ENCODE peak calls at places on chromosomes 12 and 14, in ten cellular contexts. One of them, this sample, is unnamed.

GRCh38 chr12:116317986-116318737 is 40.7 kb upstream of the MED13L start:
- DNase-seq in CD4-positive, alpha-beta T cell: no peak
- DNase-seq in transverse colon: no peak
- DNase-seq in astrocyte of the spinal cord: no peak
- DNase-seq in heart right ventricle: no peak
- DNase-seq in progenitor cell of endocrine pancreas: no peak
- DNase-seq in CD8-positive, alpha-beta T cell: no peak
- DNase-seq in AG04450: no peak
- DNase-seq in GM10248: no peak
- DNase-seq in ovary: no peak
- DNase-seq in this sample: no peak

GRCh38 chr12:68624933-68625332 is 14.2 kb downstream of the RAP1B start:
- DNase-seq in progenitor cell of endocrine pancreas: no peak
- DNase-seq in transverse colon: no peak
- DNase-seq in CD8-positive, alpha-beta T cell: no peak
- DNase-seq in ovary: no peak
- DNase-seq in GM10248: no peak
- DNase-seq in heart right ventricle: no peak
- DNase-seq in CD4-positive, alpha-beta T cell: no peak
- DNase-seq in AG04450: no peak
- DNase-seq in astrocyte of the spinal cord: no peak
- DNase-seq in this sample: no peak

GRCh38 chr12:106631150-106631549 is 48.3 kb downstream of the RFX4 start:
- DNase-seq in progenitor cell of endocrine pancreas: no peak
- DNase-seq in transverse colon: no peak
- DNase-seq in ovary: no peak
- DNase-seq in CD8-positive, alpha-beta T cell: no peak
- DNase-seq in heart right ventricle: no peak
- DNase-seq in astrocyte of the spinal cord: no peak
- DNase-seq in AG04450: no peak
- DNase-seq in CD4-positive, alpha-beta T cell: no peak
- DNase-seq in GM10248: no peak
- DNase-seq in this sample: no peak

GRCh38 chr12:47650469-47650868 is 55.4 kb downstream of the RPAP3 start:
- DNase-seq in CD8-positive, alpha-beta T cell: no peak
- DNase-seq in progenitor cell of endocrine pancreas: no peak
- DNase-seq in astrocyte of the spinal cord: no peak
- DNase-seq in ovary: no peak
- DNase-seq in transverse colon: no peak
- DNase-seq in AG04450: no peak
- DNase-seq in GM10248: peak
- DNase-seq in CD4-positive, alpha-beta T cell: no peak
- DNase-seq in heart right ventricle: no peak
- DNase-seq in this sample: no peak

GRCh38 chr14:97458302-97459137 is 661.3 kb downstream of the VRK1 start:
- DNase-seq in astrocyte of the spinal cord: no peak
- DNase-seq in progenitor cell of endocrine pancreas: no peak
- DNase-seq in ovary: no peak
- DNase-seq in CD8-positive, alpha-beta T cell: peak
- DNase-seq in CD4-positive, alpha-beta T cell: peak
- DNase-seq in GM10248: peak
- DNase-seq in heart right ventricle: peak
- DNase-seq in AG04450: no peak
- DNase-seq in transverse colon: peak
- DNase-seq in this sample: no peak

GRCh38 chr14:73783107-73783727 is 68.4 kb upstream of the PTGR2 start:
- DNase-seq in ovary: no peak
- DNase-seq in astrocyte of the spinal cord: peak
- DNase-seq in transverse colon: no peak
- DNase-seq in heart right ventricle: peak
- DNase-seq in AG04450: no peak
- DNase-seq in CD8-positive, alpha-beta T cell: no peak
- DNase-seq in GM10248: no peak
- DNase-seq in progenitor cell of endocrine pancreas: no peak
- DNase-seq in CD4-positive, alpha-beta T cell: no peak
- DNase-seq in this sample: no peak

GRCh38 chr14:36221097-36221496 is 44.6 kb upstream of the PTCSC3 start:
- DNase-seq in ovary: no peak
- DNase-seq in AG04450: no peak
- DNase-seq in CD4-positive, alpha-beta T cell: no peak
- DNase-seq in astrocyte of the spinal cord: no peak
- DNase-seq in GM10248: no peak
- DNase-seq in heart right ventricle: no peak
- DNase-seq in progenitor cell of endocrine pancreas: no peak
- DNase-seq in CD8-positive, alpha-beta T cell: no peak
- DNase-seq in transverse colon: no peak
- DNase-seq in this sample: no peak

GRCh38 chr14:58082011-58082410 is 70.0 kb downstream of the ARMH4 start:
- DNase-seq in heart right ventricle: no peak
- DNase-seq in CD4-positive, alpha-beta T cell: no peak
- DNase-seq in AG04450: no peak
- DNase-seq in transverse colon: no peak
- DNase-seq in astrocyte of the spinal cord: no peak
- DNase-seq in ovary: no peak
- DNase-seq in progenitor cell of endocrine pancreas: no peak
- DNase-seq in GM10248: no peak
- DNase-seq in CD8-positive, alpha-beta T cell: no peak
- DNase-seq in this sample: no peak

GRCh38 chr14:26841920-26842741 is 244.3 kb upstream of the NOVA1 start:
- DNase-seq in transverse colon: peak
- DNase-seq in progenitor cell of endocrine pancreas: no peak
- DNase-seq in ovary: peak
- DNase-seq in CD4-positive, alpha-beta T cell: no peak
- DNase-seq in AG04450: peak
- DNase-seq in heart right ventricle: no peak
- DNase-seq in CD8-positive, alpha-beta T cell: no peak
- DNase-seq in GM10248: no peak
- DNase-seq in astrocyte of the spinal cord: peak
- DNase-seq in this sample: no peak

GRCh38 chr12:1117970-1118563 is 127.0 kb downstream of the ERC1 start:
- DNase-seq in astrocyte of the spinal cord: peak
- DNase-seq in heart right ventricle: peak
- DNase-seq in AG04450: peak
- DNase-seq in ovary: peak
- DNase-seq in CD8-positive, alpha-beta T cell: peak
- DNase-seq in GM10248: peak
- DNase-seq in transverse colon: peak
- DNase-seq in progenitor cell of endocrine pancreas: peak
- DNase-seq in CD4-positive, alpha-beta T cell: peak
- DNase-seq in this sample: no peak

GRCh38 chr12:47209014-47209413 is 129.3 kb upstream of the AMIGO2 start:
- DNase-seq in astrocyte of the spinal cord: no peak
- DNase-seq in transverse colon: no peak
- DNase-seq in CD8-positive, alpha-beta T cell: no peak
- DNase-seq in GM10248: no peak
- DNase-seq in CD4-positive, alpha-beta T cell: no peak
- DNase-seq in AG04450: no peak
- DNase-seq in heart right ventricle: no peak
- DNase-seq in ovary: no peak
- DNase-seq in progenitor cell of endocrine pancreas: no peak
- DNase-seq in this sample: no peak

GRCh38 chr14:101579372-101580080 is 18.2 kb downstream of the DIO3 start:
- DNase-seq in progenitor cell of endocrine pancreas: no peak
- DNase-seq in GM10248: no peak
- DNase-seq in ovary: no peak
- DNase-seq in astrocyte of the spinal cord: no peak
- DNase-seq in CD8-positive, alpha-beta T cell: no peak
- DNase-seq in transverse colon: no peak
- DNase-seq in heart right ventricle: no peak
- DNase-seq in AG04450: no peak
- DNase-seq in CD4-positive, alpha-beta T cell: no peak
- DNase-seq in this sample: no peak

GRCh38 chr14:101578489-101578888 is 17.2 kb downstream of the DIO3 start:
- DNase-seq in GM10248: no peak
- DNase-seq in CD8-positive, alpha-beta T cell: no peak
- DNase-seq in CD4-positive, alpha-beta T cell: no peak
- DNase-seq in transverse colon: no peak
- DNase-seq in heart right ventricle: no peak
- DNase-seq in AG04450: no peak
- DNase-seq in progenitor cell of endocrine pancreas: no peak
- DNase-seq in astrocyte of the spinal cord: no peak
- DNase-seq in ovary: no peak
- DNase-seq in this sample: no peak

GRCh38 chr14:101577221-101577909 is 16.1 kb downstream of the DIO3 start:
- DNase-seq in progenitor cell of endocrine pancreas: no peak
- DNase-seq in transverse colon: no peak
- DNase-seq in GM10248: no peak
- DNase-seq in astrocyte of the spinal cord: no peak
- DNase-seq in CD4-positive, alpha-beta T cell: no peak
- DNase-seq in ovary: no peak
- DNase-seq in heart right ventricle: no peak
- DNase-seq in CD8-positive, alpha-beta T cell: no peak
- DNase-seq in AG04450: no peak
- DNase-seq in this sample: no peak

GRCh38 chr14:101573289-101573688 is 12.0 kb downstream of the DIO3 start:
- DNase-seq in CD4-positive, alpha-beta T cell: no peak
- DNase-seq in CD8-positive, alpha-beta T cell: no peak
- DNase-seq in progenitor cell of endocrine pancreas: no peak
- DNase-seq in GM10248: no peak
- DNase-seq in transverse colon: no peak
- DNase-seq in ovary: no peak
- DNase-seq in astrocyte of the spinal cord: no peak
- DNase-seq in AG04450: no peak
- DNase-seq in heart right ventricle: no peak
- DNase-seq in this sample: no peak

DNA sequence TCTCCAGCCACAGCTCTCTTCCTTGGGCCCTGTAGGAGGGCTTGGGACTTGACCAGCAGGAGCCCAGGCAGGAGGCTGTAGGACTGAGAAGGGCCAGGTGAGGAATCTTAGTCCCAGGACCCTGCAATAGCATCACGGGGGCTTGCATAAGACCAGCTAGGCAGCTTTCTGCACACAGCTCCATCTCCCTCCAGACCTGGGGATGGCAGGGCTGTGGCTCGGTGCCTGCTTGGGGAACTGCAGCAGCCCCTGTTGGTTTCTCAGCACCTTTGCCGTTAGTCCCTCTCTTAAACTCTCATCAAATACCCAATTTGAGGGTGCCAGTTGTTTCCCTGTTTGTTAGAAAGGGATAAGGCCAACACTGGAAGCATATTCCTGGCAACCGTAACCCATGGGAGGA is 14.3 kb downstream of the DIO3 start:
- DNase-seq in transverse colon: no peak
- DNase-seq in CD4-positive, alpha-beta T cell: no peak
- DNase-seq in astrocyte of the spinal cord: no peak
- DNase-seq in CD8-positive, alpha-beta T cell: no peak
- DNase-seq in progenitor cell of endocrine pancreas: no peak
- DNase-seq in GM10248: no peak
- DNase-seq in ovary: no peak
- DNase-seq in AG04450: no peak
- DNase-seq in heart right ventricle: no peak
- DNase-seq in this sample: no peak
- TF ChIP-seq CTCF in transverse colon: no peak
- TF ChIP-seq CTCF in CD4-positive, alpha-beta T cell: no peak
- TF ChIP-seq CTCF in astrocyte of the spinal cord: no peak
- TF ChIP-seq CTCF in CD8-positive, alpha-beta T cell: no peak
- TF ChIP-seq CTCF in progenitor cell of endocrine pancreas: no peak
- TF ChIP-seq CTCF in GM10248: no peak
- TF ChIP-seq CTCF in ovary: no peak
- TF ChIP-seq CTCF in AG04450: no peak
- TF ChIP-seq CTCF in heart right ventricle: no peak
- TF ChIP-seq CTCF in this sample: no peak

DNA sequence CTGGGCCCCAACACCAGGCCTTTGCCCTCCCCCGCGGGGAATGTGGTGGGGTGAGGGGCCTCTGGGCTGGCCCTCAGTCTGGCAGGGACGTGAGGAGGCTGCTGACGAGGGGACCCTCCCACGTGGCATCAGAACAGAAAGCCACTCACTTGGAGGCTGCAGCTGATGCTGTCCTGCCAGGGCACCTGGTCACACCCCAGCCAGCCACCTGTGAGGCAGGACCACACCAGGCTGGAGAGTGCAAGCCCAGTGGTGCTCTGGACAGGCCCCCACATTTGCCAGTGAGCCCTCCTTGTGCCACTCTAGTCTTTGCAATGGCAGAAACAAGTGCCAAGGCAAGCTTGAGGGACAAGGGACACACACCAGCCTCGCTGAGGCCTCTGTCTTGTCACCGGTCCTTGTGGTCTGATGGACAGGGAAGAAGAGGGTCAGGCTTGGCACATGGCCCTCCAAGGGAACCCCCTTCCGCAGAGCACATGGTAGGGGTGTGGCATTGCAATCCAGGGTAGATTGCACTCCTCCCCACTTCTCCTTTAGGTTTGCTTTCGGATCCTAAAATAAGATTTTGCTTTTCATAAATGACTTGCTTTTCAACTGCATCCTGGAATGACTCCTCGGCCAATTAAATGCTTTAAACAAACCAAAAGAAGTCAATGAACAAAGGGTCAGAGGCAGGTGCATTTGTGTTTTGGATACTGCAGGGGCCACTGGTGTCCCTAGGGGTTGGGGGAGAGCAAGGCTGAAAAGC is 53.7 kb downstream of the CCDC88C start:
- DNase-seq in ovary: no peak
- DNase-seq in transverse colon: peak
- DNase-seq in CD8-positive, alpha-beta T cell: no peak
- DNase-seq in AG04450: no peak
- DNase-seq in heart right ventricle: no peak
- DNase-seq in CD4-positive, alpha-beta T cell: no peak
- DNase-seq in astrocyte of the spinal cord: no peak
- DNase-seq in GM10248: peak
- DNase-seq in progenitor cell of endocrine pancreas: no peak
- DNase-seq in this sample: no peak
- TF ChIP-seq CTCF in ovary: no peak
- TF ChIP-seq CTCF in transverse colon: no peak
- TF ChIP-seq CTCF in CD8-positive, alpha-beta T cell: no peak
- TF ChIP-seq CTCF in AG04450: no peak
- TF ChIP-seq CTCF in heart right ventricle: no peak
- TF ChIP-seq CTCF in CD4-positive, alpha-beta T cell: no peak
- TF ChIP-seq CTCF in astrocyte of the spinal cord: no peak
- TF ChIP-seq CTCF in GM10248: peak
- TF ChIP-seq CTCF in progenitor cell of endocrine pancreas: no peak
- TF ChIP-seq CTCF in this sample: no peak

GRCh38 chr12:53961025-53961761 is 6.5 kb downstream of the HOXC12 start:
- DNase-seq in transverse colon: no peak
- DNase-seq in CD8-positive, alpha-beta T cell: no peak
- DNase-seq in progenitor cell of endocrine pancreas: peak
- DNase-seq in astrocyte of the spinal cord: no peak
- DNase-seq in ovary: no peak
- DNase-seq in AG04450: no peak
- DNase-seq in GM10248: no peak
- DNase-seq in heart right ventricle: no peak
- DNase-seq in CD4-positive, alpha-beta T cell: no peak
- DNase-seq in this sample: no peak
- TF ChIP-seq CTCF in transverse colon: no peak
- TF ChIP-seq CTCF in CD8-positive, alpha-beta T cell: no peak
- TF ChIP-seq CTCF in progenitor cell of endocrine pancreas: peak
- TF ChIP-seq CTCF in astrocyte of the spinal cord: peak
- TF ChIP-seq CTCF in ovary: no peak
- TF ChIP-seq CTCF in AG04450: no peak
- TF ChIP-seq CTCF in GM10248: no peak
- TF ChIP-seq CTCF in heart right ventricle: no peak
- TF ChIP-seq CTCF in CD4-positive, alpha-beta T cell: no peak
- TF ChIP-seq CTCF in this sample: no peak

DNA sequence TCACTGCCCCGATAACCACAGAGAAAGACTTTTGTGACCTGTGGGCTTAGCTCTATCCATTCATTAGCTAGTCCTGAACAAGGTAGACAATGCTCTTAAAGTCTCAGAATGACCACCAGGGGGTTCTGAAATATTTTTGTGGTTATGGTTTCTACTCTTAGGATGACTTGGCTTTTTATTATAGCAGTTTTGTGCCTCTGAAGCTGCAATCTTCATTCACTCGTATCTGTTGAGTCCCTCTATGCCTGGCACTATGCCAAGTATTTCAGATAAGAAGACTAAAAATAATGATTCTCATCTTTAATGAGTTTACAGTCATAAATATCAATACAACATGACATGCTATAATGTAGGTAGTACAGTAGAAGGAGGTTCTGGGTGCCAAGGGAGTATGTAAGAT is 130.8 kb upstream of the TRHDE start:
- DNase-seq in AG04450: no peak
- DNase-seq in ovary: no peak
- DNase-seq in progenitor cell of endocrine pancreas: no peak
- DNase-seq in GM10248: peak
- DNase-seq in transverse colon: no peak
- DNase-seq in CD8-positive, alpha-beta T cell: no peak
- DNase-seq in astrocyte of the spinal cord: peak
- DNase-seq in CD4-positive, alpha-beta T cell: no peak
- DNase-seq in heart right ventricle: no peak
- DNase-seq in this sample: no peak
- TF ChIP-seq CTCF in AG04450: peak
- TF ChIP-seq CTCF in ovary: no peak
- TF ChIP-seq CTCF in progenitor cell of endocrine pancreas: peak
- TF ChIP-seq CTCF in GM10248: no peak
- TF ChIP-seq CTCF in transverse colon: no peak
- TF ChIP-seq CTCF in CD8-positive, alpha-beta T cell: no peak
- TF ChIP-seq CTCF in astrocyte of the spinal cord: peak
- TF ChIP-seq CTCF in CD4-positive, alpha-beta T cell: no peak
- TF ChIP-seq CTCF in heart right ventricle: no peak
- TF ChIP-seq CTCF in this sample: no peak

This sample was measured in D721Med.